ENCODE peak calls at places on chromosomes 1 and 21, in six cellular contexts. L is vagina; R is psoas muscle; U is mesenchymal stem cell; V is CD8-positive, alpha-beta memory T cell; A is uterus. M is an unnamed sample. For H3K4me1 and H3K9me3, the result is how much of the 10 kb centered on the place peaks cover.

GRCh38 chr1:172378109-172378755 is 42.3 kb upstream of the C1orf105 start:
- DNase-seq in L (no peak), V (no peak), R (no peak), A (no peak), U (no peak), M (no peak)

GRCh38 chr1:201184734-201185453 is 5.7 kb upstream of the IGFN1 start:
- DNase-seq in U (peak), L (no peak), V (no peak), A (peak), R (peak), M (no peak)

GRCh38 chr1:19974822-19975416 is 4.5 kb downstream of the PLA2G2A start:
- DNase-seq in L (no peak), A (peak), V (peak), U (peak), R (peak), M (no peak)

GRCh38 chr1:234593771-234594504 is 16.0 kb downstream of the IRF2BP2 start:
- DNase-seq in V (no peak), L (peak), A (no peak), U (no peak), R (no peak), M (no peak)

GRCh38 chr21:46022551-46023107 is 41.1 kb downstream of the COL6A1 start:
- DNase-seq in A (peak), V (no peak), L (peak), R (peak), U (no peak), M (no peak)

GRCh38 chr1:18641005-18641941 is 10.6 kb downstream of the PAX7 start:
- DNase-seq in R (no peak), U (no peak), V (no peak), A (no peak), L (no peak), M (no peak)

GRCh38 chr1:117674521-117675400 is 68.9 kb downstream of the TENT5C start:
- DNase-seq in R (no peak), A (no peak), U (no peak), V (peak), L (peak), M (no peak)

GRCh38 chr1:25712299-25712970 is 87.6 kb upstream of the SELENON start:
- DNase-seq in A (no peak), L (no peak), V (no peak), U (no peak), R (no peak), M (no peak)

GRCh38 chr21:39788383-39788782 is 43.4 kb downstream of the IGSF5 start:
- DNase-seq in U (peak), A (peak), L (no peak), V (no peak), R (peak), M (no peak)

GRCh38 chr1:2538872-2539271 is 8.8 kb upstream of the HES5 start:
- DNase-seq in V (no peak), L (no peak), R (no peak), A (no peak), U (no peak), M (no peak)

GRCh38 chr1:180156201-180156600 is 1.5 kb downstream of the QSOX1 start:
- DNase-seq in R (no peak), L (peak), U (peak), V (no peak), A (no peak), M (no peak)

GRCh38 chr1:179091691-179092165 is 9.9 kb downstream of the TOR3A start:
- DNase-seq in A (peak), L (no peak), V (no peak), R (peak), U (peak), M (peak)

GRCh38 chr1:205700865-205701401 is 20.6 kb upstream of the SLC45A3 start:
- DNase-seq in A (no peak), U (no peak), L (no peak), V (no peak), R (no peak), M (no peak)

GRCh38 chr21:31576428-31576827 is 83.1 kb upstream of the SOD1 start:
- DNase-seq in U (no peak), V (no peak), A (no peak), R (no peak), L (no peak), M (no peak)

GRCh38 chr1:109170051-109170775 is 43.5 kb upstream of the SARS1 start:
- DNase-seq in V (no peak), A (no peak), U (no peak), L (no peak), R (no peak), M (no peak)

GRCh38 chr1:201015551-201016091 is 7.9 kb downstream of the KIF21B start:
- DNase-seq in V (no peak), L (no peak), U (peak), A (no peak), R (no peak), M (no peak)

GRCh38 chr1:227901906-227902640 is 45.7 kb downstream of the WNT9A start:
- DNase-seq in V (no peak), R (peak), A (no peak), U (peak), L (no peak), M (no peak)

GRCh38 chr1:53134961-53135734 is 7.3 kb downstream of the SLC1A7 start:
- DNase-seq in U (no peak), R (no peak), L (no peak), V (no peak), A (peak), M (no peak)

GRCh38 chr21:46374761-46375389 is 50.9 kb downstream of the PCNT start:
- DNase-seq in A (no peak), R (peak), V (no peak), L (no peak), U (no peak), M (no peak)

GRCh38 chr1:243712890-243713425 is 137.1 kb downstream of the AKT3 start:
- DNase-seq in U (peak), R (no peak), V (peak), L (no peak), A (no peak), M (no peak)

GRCh38 chr1:155320661-155321576 is at the start of gene RUSC1:
- DNase-seq in L (no peak), U (peak), A (peak), V (peak), R (peak), M (peak)

GRCh38 chr1:15352122-15352957 is 57.3 kb upstream of the EFHD2 start:
- DNase-seq in L (no peak), V (no peak), R (no peak), A (no peak), U (peak), M (peak)

GRCh38 chr1:206808615-206809014 is 36.3 kb upstream of the IL10 start:
- DNase-seq in U (peak), A (no peak), V (peak), R (no peak), L (no peak), M (no peak)

GRCh38 chr1:189706594-189706993 is 771.1 kb downstream of the BRINP3 start:
- DNase-seq in L (no peak), A (no peak), V (no peak), U (no peak), R (no peak), M (no peak)

GRCh38 chr1:59391216-59392179 is 94.6 kb downstream of the FGGY start:
- DNase-seq in U (no peak), L (no peak), R (no peak), V (no peak), A (peak), M (no peak)

GRCh38 chr1:61299468-61299867 is 217.1 kb downstream of the NFIA start:
- DNase-seq in R (no peak), L (no peak), A (no peak), V (no peak), U (peak), M (no peak)

GRCh38 chr1:59013276-59013927 is 229.6 kb upstream of the JUN start:
- DNase-seq in U (peak), R (peak), V (no peak), L (peak), A (peak), M (no peak)

GRCh38 chr1:11536573-11537379 is 57.8 kb downstream of the DISP3 start:
- DNase-seq in A (no peak), U (no peak), R (no peak), L (no peak), V (no peak), M (no peak)

GRCh38 chr1:31020007-31020790 is 45.3 kb downstream of the PUM1 start:
- DNase-seq in R (no peak), L (no peak), U (no peak), V (no peak), A (no peak), M (no peak)
- H3K4me1 ChIP-seq in R (half or more), L (half or more), U (under half), V (under half), A (under half), M (under half)

DNA sequence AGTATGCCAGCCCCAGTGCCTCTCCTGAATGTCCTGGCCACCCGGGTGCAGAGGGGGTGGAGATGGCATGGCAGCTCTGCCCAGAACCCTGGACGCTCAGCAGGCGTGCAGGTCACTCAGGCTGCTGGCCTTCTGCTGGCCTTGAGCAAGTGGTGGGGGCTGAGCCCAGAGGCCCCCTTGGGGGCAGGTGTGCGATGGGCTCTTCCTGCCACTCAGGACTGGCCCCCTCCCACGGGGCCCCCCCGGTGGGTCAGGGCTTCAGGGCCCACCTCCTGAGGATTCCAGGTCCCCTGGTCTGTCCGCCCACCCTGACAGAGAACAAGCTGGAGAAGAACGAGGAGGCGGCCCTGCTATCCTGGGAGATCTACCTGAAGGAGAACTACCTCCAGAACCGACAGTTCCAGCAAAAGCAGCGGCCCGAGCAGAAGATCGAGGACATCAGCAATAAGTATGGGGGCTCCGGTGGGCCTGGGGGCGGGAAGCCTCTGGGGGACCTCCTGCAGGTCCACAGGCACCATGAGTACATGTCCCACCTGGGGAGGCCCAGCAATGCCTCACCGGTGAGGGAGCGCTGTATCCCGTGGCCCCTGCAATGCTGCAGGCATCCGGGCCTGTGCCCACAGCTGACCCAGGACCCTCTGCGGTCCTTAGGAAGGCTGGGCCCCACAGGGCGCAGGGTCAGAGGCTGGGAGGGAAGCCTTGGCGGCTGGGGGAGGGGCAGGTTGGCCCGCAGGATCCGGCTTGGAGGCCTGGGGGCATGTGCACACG is 37.0 kb upstream of the LRRC3 start:
- DNase-seq in R (no peak), A (no peak), U (no peak), V (no peak), L (no peak), M (peak)
- H3K9me3 ChIP-seq in R (under half), A (under half), U (under half), V (under half), L (under half), M (under half)

GRCh38 chr1:48869116-48869893 is 92.6 kb upstream of the BEND5 start:
- DNase-seq in U (no peak), L (no peak), V (no peak), R (no peak), A (no peak), M (no peak)
- H3K4me1 ChIP-seq in U (under half), L (under half), V (under half), R (under half), A (under half), M (under half)

DNA sequence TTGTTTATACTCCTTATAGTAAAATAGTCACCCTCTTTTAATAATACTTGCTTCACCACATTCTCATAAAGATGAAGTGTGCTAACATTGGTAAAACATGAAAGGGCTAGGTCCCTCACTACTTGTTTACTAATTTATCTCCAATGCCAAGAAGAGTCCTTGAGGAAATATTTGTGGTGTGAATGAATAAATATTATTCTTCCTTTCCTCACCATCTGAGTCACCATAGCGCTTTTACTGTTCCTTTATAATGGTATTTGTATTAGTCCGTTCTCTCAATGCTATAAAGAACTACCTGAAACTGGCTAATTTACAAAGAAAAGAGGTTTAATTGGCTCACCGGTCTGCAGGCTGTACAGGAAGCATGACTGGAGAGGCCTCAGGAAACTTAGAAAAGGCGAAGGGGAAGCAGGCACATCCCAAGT is 222.8 kb upstream of the ZRANB2 start:
- DNase-seq in L (no peak), R (no peak), A (no peak), V (no peak), U (peak), M (no peak)
- H3K9me3 ChIP-seq in L (under half), R (under half), A (under half), V (under half), U (under half), M (under half)

GRCh38 chr1:184464757-184465156 is 77.9 kb downstream of the C1orf21 start:
- DNase-seq in L (no peak), R (no peak), A (no peak), U (no peak), V (no peak), M (no peak)

GRCh38 chr1:184462170-184462569 is 75.3 kb downstream of the C1orf21 start:
- DNase-seq in U (no peak), R (no peak), A (no peak), V (no peak), L (no peak), M (no peak)

GRCh38 chr1:184465489-184466146 is 78.8 kb downstream of the C1orf21 start:
- DNase-seq in U (no peak), R (no peak), A (no peak), L (no peak), V (no peak), M (no peak)

GRCh38 chr1:184462990-184463389 is 76.2 kb downstream of the C1orf21 start:
- DNase-seq in A (no peak), L (no peak), U (no peak), V (no peak), R (no peak), M (no peak)

GRCh38 chr1:184463680-184464079 is 76.9 kb downstream of the C1orf21 start:
- DNase-seq in V (no peak), L (no peak), R (no peak), A (no peak), U (no peak), M (no peak)
- H3K4me1 ChIP-seq in V (under half), L (under half), R (half or more), A (under half), U (under half), M (under half)

DNA sequence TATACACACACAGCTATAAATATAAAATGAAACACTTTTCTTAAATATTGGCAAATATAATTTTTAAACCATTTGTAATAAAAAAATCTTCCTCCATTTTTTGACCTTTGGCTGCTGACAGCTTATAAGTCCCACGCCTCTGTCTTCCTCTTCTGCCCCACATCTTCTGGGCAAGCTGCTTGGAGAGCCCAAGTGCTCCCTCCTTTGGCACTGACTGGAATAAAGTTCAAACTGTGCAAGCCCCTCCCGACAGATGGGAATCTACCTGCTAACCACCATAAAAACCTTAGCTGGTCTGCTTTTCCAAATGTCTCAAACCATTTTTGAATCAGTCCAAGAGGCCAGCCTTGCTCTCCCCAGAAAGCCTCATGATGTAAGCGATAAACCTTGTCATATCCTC is 99.7 kb downstream of the SNX7 start:
- DNase-seq in V (no peak), U (no peak), A (no peak), R (no peak), L (no peak), M (no peak)
- H3K9me3 ChIP-seq in V (under half), U (under half), A (under half), R (under half), L (under half), M (under half)